ENCODE peak calls at places on chromosomes 11 and 22, in four cellular contexts. One of them, this sample, is unnamed.

GRCh38 chr11:13878077-13878476 is 84.4 kb upstream of the SPON1 start:
- DNase-seq in gastrocnemius medialis: no peak
- DNase-seq in neural progenitor cell: no peak
- DNase-seq in left lung: no peak
- DNase-seq in this sample: no peak

GRCh38 chr11:35211952-35212351 is 73.0 kb downstream of the CD44 start:
- DNase-seq in gastrocnemius medialis: no peak
- DNase-seq in neural progenitor cell: no peak
- DNase-seq in left lung: no peak
- DNase-seq in this sample: no peak

GRCh38 chr11:36583667-36584066 is 10.6 kb upstream of the IFTAP start:
- DNase-seq in gastrocnemius medialis: no peak
- DNase-seq in neural progenitor cell: no peak
- DNase-seq in left lung: no peak
- DNase-seq in this sample: no peak

GRCh38 chr22:23678133-23678532 is 12.7 kb upstream of the RGL4 start:
- DNase-seq in gastrocnemius medialis: no peak
- DNase-seq in neural progenitor cell: no peak
- DNase-seq in left lung: no peak
- DNase-seq in this sample: no peak

GRCh38 chr22:30396871-30397655 is at the start of gene SEC14L2:
- DNase-seq in gastrocnemius medialis: peak; percentile 19
- DNase-seq in neural progenitor cell: peak; percentile 76
- DNase-seq in left lung: peak; percentile 72
- DNase-seq in this sample: no peak

GRCh38 chr11:33588056-33588455 is 112.6 kb downstream of the C11orf91 start:
- DNase-seq in gastrocnemius medialis: no peak
- DNase-seq in neural progenitor cell: peak; percentile 40
- DNase-seq in left lung: no peak
- DNase-seq in this sample: no peak

GRCh38 chr11:114366331-114367243 is 33.7 kb downstream of the C11orf71 start:
- DNase-seq in gastrocnemius medialis: no peak
- DNase-seq in neural progenitor cell: no peak
- DNase-seq in left lung: no peak
- DNase-seq in this sample: peak; percentile 45

GRCh38 chr11:33291004-33291777 is 34.0 kb downstream of the HIPK3 start:
- DNase-seq in gastrocnemius medialis: peak; percentile 54
- DNase-seq in neural progenitor cell: no peak
- DNase-seq in left lung: no peak
- DNase-seq in this sample: no peak

GRCh38 chr22:41478891-41479521 is 10.1 kb downstream of the ACO2 start:
- DNase-seq in gastrocnemius medialis: peak; percentile 87
- DNase-seq in neural progenitor cell: no peak
- DNase-seq in left lung: peak; percentile 41
- DNase-seq in this sample: no peak

GRCh38 chr22:28896611-28897010 is 13.2 kb downstream of the ZNRF3 start:
- DNase-seq in gastrocnemius medialis: no peak
- DNase-seq in neural progenitor cell: no peak
- DNase-seq in left lung: no peak
- DNase-seq in this sample: peak; percentile 47

GRCh38 chr11:111539426-111540113 is 950 bp upstream of the LAYN start:
- DNase-seq in gastrocnemius medialis: no peak
- DNase-seq in neural progenitor cell: no peak
- DNase-seq in left lung: no peak
- DNase-seq in this sample: no peak

GRCh38 chr11:123228489-123229163 is 33.6 kb upstream of the CLMP start:
- DNase-seq in gastrocnemius medialis: no peak
- DNase-seq in neural progenitor cell: peak; percentile 40
- DNase-seq in left lung: no peak
- DNase-seq in this sample: no peak

GRCh38 chr11:12288212-12288933 is 89.0 kb upstream of the PARVA start:
- DNase-seq in gastrocnemius medialis: no peak
- DNase-seq in neural progenitor cell: peak; percentile 93
- DNase-seq in left lung: peak; percentile 80
- DNase-seq in this sample: no peak

GRCh38 chr22:17888855-17889254 is 114.6 kb upstream of the BID start:
- DNase-seq in gastrocnemius medialis: no peak
- DNase-seq in neural progenitor cell: peak; percentile 69
- DNase-seq in left lung: no peak
- DNase-seq in this sample: no peak

GRCh38 chr11:20355221-20356219 is 8.0 kb upstream of the HTATIP2 start:
- DNase-seq in gastrocnemius medialis: no peak
- DNase-seq in neural progenitor cell: peak; percentile 63
- DNase-seq in left lung: no peak
- DNase-seq in this sample: no peak

GRCh38 chr11:121524233-121524631 is 71.5 kb upstream of the SORL1-AS1 start:
- DNase-seq in gastrocnemius medialis: no peak
- DNase-seq in neural progenitor cell: no peak
- DNase-seq in left lung: no peak
- DNase-seq in this sample: no peak

GRCh38 chr11:11731311-11732083 is 109.7 kb upstream of the GALNT18 start:
- DNase-seq in gastrocnemius medialis: no peak
- DNase-seq in neural progenitor cell: no peak
- DNase-seq in left lung: no peak
- DNase-seq in this sample: peak; percentile 37

GRCh38 chr11:86636275-86636674 is 36.1 kb downstream of the ME3 start:
- DNase-seq in gastrocnemius medialis: no peak
- DNase-seq in neural progenitor cell: no peak
- DNase-seq in left lung: no peak
- DNase-seq in this sample: peak; percentile 77

GRCh38 chr11:66857234-66857926 is 516 bp downstream of the LRFN4 start:
- DNase-seq in gastrocnemius medialis: no peak
- DNase-seq in neural progenitor cell: peak; percentile 44
- DNase-seq in left lung: peak; percentile 36
- DNase-seq in this sample: no peak

GRCh38 chr22:20577045-20577444 is 69.6 kb downstream of the MED15 start:
- DNase-seq in gastrocnemius medialis: no peak
- DNase-seq in neural progenitor cell: no peak
- DNase-seq in left lung: no peak
- DNase-seq in this sample: no peak

GRCh38 chr22:17921871-17922821 is 102.2 kb downstream of the MICAL3 start:
- DNase-seq in gastrocnemius medialis: no peak
- DNase-seq in neural progenitor cell: peak; percentile 72
- DNase-seq in left lung: peak; percentile 43
- DNase-seq in this sample: no peak

GRCh38 chr11:131246589-131247164 is 123.7 kb upstream of the NTM start:
- DNase-seq in gastrocnemius medialis: no peak
- DNase-seq in neural progenitor cell: peak; percentile 81
- DNase-seq in left lung: no peak
- DNase-seq in this sample: no peak

GRCh38 chr22:36010913-36011312 is 17.7 kb downstream of the RBFOX2 start:
- DNase-seq in gastrocnemius medialis: no peak
- DNase-seq in neural progenitor cell: no peak
- DNase-seq in left lung: no peak
- DNase-seq in this sample: peak; percentile 37

GRCh38 chr22:39898997-39899396 is 1.9 kb upstream of the GRAP2 start:
- DNase-seq in gastrocnemius medialis: no peak
- DNase-seq in neural progenitor cell: no peak
- DNase-seq in left lung: no peak
- DNase-seq in this sample: no peak

GRCh38 chr22:46807458-46807857 is 45.0 kb downstream of the TBC1D22A start:
- DNase-seq in gastrocnemius medialis: no peak
- DNase-seq in neural progenitor cell: no peak
- DNase-seq in left lung: no peak
- DNase-seq in this sample: no peak

GRCh38 chr22:42296381-42296853 is 26.0 kb upstream of the TCF20 start:
- DNase-seq in gastrocnemius medialis: no peak
- DNase-seq in neural progenitor cell: no peak
- DNase-seq in left lung: no peak
- DNase-seq in this sample: no peak

GRCh38 chr11:116412118-116412889 is 360.5 kb downstream of the BUD13 start:
- DNase-seq in gastrocnemius medialis: no peak
- DNase-seq in neural progenitor cell: no peak
- DNase-seq in left lung: no peak
- DNase-seq in this sample: peak; percentile 50

GRCh38 chr11:117064275-117064674 is 34.0 kb downstream of the SIK3 start:
- DNase-seq in gastrocnemius medialis: no peak
- DNase-seq in neural progenitor cell: no peak
- DNase-seq in left lung: no peak
- DNase-seq in this sample: no peak

GRCh38 chr22:44590291-44590690 is 92.3 kb upstream of the RTL6 start:
- DNase-seq in gastrocnemius medialis: no peak
- DNase-seq in neural progenitor cell: no peak
- DNase-seq in left lung: no peak
- DNase-seq in this sample: no peak

GRCh38 chr11:6682591-6682935 is 577 bp downstream of the MRPL17 start:
- DNase-seq in gastrocnemius medialis: no peak
- DNase-seq in neural progenitor cell: no peak
- DNase-seq in left lung: no peak
- DNase-seq in this sample: no peak

GRCh38 chr11:115613986-115614625 is 109.9 kb upstream of the CADM1 start:
- DNase-seq in gastrocnemius medialis: no peak
- DNase-seq in neural progenitor cell: no peak
- DNase-seq in left lung: no peak
- DNase-seq in this sample: peak; percentile 65

GRCh38 chr11:95066721-95067041 is at the start of gene SRSF8:
- DNase-seq in gastrocnemius medialis: no peak
- DNase-seq in neural progenitor cell: no peak
- DNase-seq in left lung: no peak
- DNase-seq in this sample: no peak

GRCh38 chr11:120810251-120810650 is 213.7 kb upstream of the TBCEL start:
- DNase-seq in gastrocnemius medialis: no peak
- DNase-seq in neural progenitor cell: no peak
- DNase-seq in left lung: no peak
- DNase-seq in this sample: no peak

GRCh38 chr11:9462806-9463537 is 2.2 kb downstream of the ZNF143 start:
- DNase-seq in gastrocnemius medialis: no peak
- DNase-seq in neural progenitor cell: no peak
- DNase-seq in left lung: no peak
- DNase-seq in this sample: no peak

GRCh38 chr22:47850644-47851151 is 1088.2 kb downstream of the TBC1D22A start:
- DNase-seq in gastrocnemius medialis: no peak
- DNase-seq in neural progenitor cell: peak; percentile 50
- DNase-seq in left lung: no peak
- DNase-seq in this sample: no peak

GRCh38 chr11:110338684-110339083 is 42.3 kb upstream of the RDX start:
- DNase-seq in gastrocnemius medialis: no peak
- DNase-seq in neural progenitor cell: no peak
- DNase-seq in left lung: no peak
- DNase-seq in this sample: no peak

GRCh38 chr11:16805942-16806341 is 67.5 kb downstream of the C11orf58 start:
- DNase-seq in gastrocnemius medialis: no peak
- DNase-seq in neural progenitor cell: no peak
- DNase-seq in left lung: no peak
- DNase-seq in this sample: no peak

GRCh38 chr22:22479999-22480532 is 28.5 kb downstream of the ZNF280B start:
- DNase-seq in gastrocnemius medialis: no peak
- DNase-seq in neural progenitor cell: no peak
- DNase-seq in left lung: no peak
- DNase-seq in this sample: no peak

DNA sequence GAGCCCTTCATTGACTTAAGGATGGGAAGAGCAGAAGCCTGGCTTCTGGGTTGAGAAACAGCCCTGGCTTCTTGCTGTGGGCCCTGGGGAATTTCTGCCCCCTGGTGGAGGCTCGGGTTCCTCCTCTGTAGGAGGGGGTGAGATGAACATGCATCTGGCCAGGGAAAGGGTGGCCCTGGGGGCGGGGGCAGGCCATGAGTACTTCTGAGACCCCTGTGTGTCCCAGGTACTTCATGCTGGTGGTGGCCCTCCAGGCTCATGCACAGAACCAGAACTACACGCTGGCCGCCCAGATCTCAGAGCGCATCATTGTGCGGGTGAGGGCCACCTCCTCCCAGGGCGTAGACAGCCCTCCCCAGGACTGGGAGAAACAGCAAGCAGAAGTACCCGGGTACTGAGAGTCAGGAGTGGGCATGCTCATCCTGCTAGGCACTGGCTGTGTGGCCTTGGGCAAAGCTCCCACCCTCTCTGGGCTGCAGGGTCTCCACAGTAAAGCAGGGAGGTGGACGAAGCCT is 15.8 kb downstream of the TMEM258 start:
- DNase-seq in gastrocnemius medialis: no peak
- DNase-seq in neural progenitor cell: peak; percentile 67
- DNase-seq in left lung: peak; percentile 51
- DNase-seq in this sample: peak; percentile 32
- TF ChIP-seq CTCF in gastrocnemius medialis: peak; percentile 12
- TF ChIP-seq CTCF in neural progenitor cell: peak; percentile 76
- TF ChIP-seq CTCF in left lung: peak; percentile 38
- TF ChIP-seq CTCF in this sample: peak; percentile 89

GRCh38 chr11:14892036-14892556 is at the start of gene CYP2R1:
- DNase-seq in gastrocnemius medialis: peak; percentile 92
- DNase-seq in neural progenitor cell: peak; percentile 96
- DNase-seq in left lung: peak; percentile 97
- DNase-seq in this sample: peak; percentile 88

GRCh38 chr11:14892577-14892976 is 546 bp upstream of the CYP2R1 start:
- DNase-seq in gastrocnemius medialis: no peak
- DNase-seq in neural progenitor cell: no peak
- DNase-seq in left lung: no peak
- DNase-seq in this sample: no peak

GRCh38 chr11:14886509-14886908 is 5.5 kb downstream of the CYP2R1 start:
- DNase-seq in gastrocnemius medialis: no peak
- DNase-seq in neural progenitor cell: no peak
- DNase-seq in left lung: no peak
- DNase-seq in this sample: no peak

GRCh38 chr11:14894657-14895598 is 2.9 kb upstream of the CYP2R1 start:
- DNase-seq in gastrocnemius medialis: peak; percentile 27
- DNase-seq in neural progenitor cell: no peak
- DNase-seq in left lung: peak; percentile 76
- DNase-seq in this sample: no peak

GRCh38 chr11:14891143-14892035 is 642 bp downstream of the CYP2R1 start:
- DNase-seq in gastrocnemius medialis: peak; percentile 72
- DNase-seq in neural progenitor cell: peak; percentile 95
- DNase-seq in left lung: peak; percentile 92
- DNase-seq in this sample: peak; percentile 73
- H3K4me3 ChIP-seq in gastrocnemius medialis: peak overlapping the region; percentile 97
- H3K4me3 ChIP-seq in neural progenitor cell: peak overlapping the region; percentile 43
- H3K4me3 ChIP-seq in left lung: peak overlapping the region; percentile 71
- H3K4me3 ChIP-seq in this sample: peak overlapping the region; percentile 56

DNA sequence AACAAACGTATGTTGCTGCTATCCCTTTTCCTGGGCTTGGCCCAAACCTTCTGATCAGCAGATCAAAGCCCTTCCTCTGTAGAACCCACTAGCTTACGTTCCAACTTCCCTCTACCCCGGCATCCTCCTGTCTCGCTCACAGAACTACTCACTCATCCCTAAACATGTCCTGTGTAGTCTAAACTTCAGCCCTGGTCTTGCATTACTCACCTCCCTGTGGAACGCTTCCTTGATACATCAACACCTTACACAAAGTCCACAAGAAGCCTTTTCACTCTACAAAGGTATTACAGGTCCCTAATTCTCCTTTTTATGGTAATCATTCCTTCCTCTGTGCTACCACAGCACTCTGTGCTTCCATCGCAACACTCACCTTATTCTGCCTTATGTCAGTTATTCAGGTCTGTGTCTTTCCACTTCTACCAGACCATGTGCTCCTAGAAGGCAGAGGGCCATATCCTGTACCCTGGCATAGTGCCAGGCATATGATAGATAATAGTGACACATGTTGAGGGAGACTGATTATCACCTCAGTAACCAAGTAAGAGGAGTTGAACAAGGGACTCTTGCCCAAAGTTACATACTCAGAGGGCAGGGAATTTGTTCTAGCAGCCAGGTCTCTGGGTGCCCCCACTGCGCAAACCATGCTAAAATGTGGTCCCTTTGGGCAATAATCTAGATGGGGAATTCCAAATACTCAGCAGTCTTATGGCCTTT is 41.6 kb downstream of the USP35 start:
- DNase-seq in gastrocnemius medialis: no peak
- DNase-seq in neural progenitor cell: no peak
- DNase-seq in left lung: no peak
- DNase-seq in this sample: no peak
- H3K36me3 ChIP-seq in gastrocnemius medialis: peaks cover 7% of the 10 kb centered on the region
- H3K36me3 ChIP-seq in neural progenitor cell: no peaks in the 10 kb centered on the region
- H3K36me3 ChIP-seq in left lung: peaks cover 18% of the 10 kb centered on the region
- H3K36me3 ChIP-seq in this sample: no peaks in the 10 kb centered on the region

GRCh38 chr11:38019072-38019775 is 1421.2 kb upstream of the RAG2 start:
- DNase-seq in gastrocnemius medialis: no peak
- DNase-seq in neural progenitor cell: peak; percentile 4
- DNase-seq in left lung: no peak
- DNase-seq in this sample: peak; percentile 74
- TF ChIP-seq CTCF in gastrocnemius medialis: no peak
- TF ChIP-seq CTCF in neural progenitor cell: peak; percentile 28
- TF ChIP-seq CTCF in left lung: no peak
- TF ChIP-seq CTCF in this sample: peak; percentile 14